ENCODE peak calls at places on chromosomes 1 and 21, in five cellular contexts. T, I, W, G and E are unnamed samples.

GRCh38 chr1:183968386-183968785 is 69.1 kb downstream of the COLGALT2 start:
- DNase-seq in I (no peak), G (no peak), W (no peak), T (no peak), E (no peak)

GRCh38 chr1:197170538-197170937 is 24.1 kb upstream of the ASPM start:
- DNase-seq in G (no peak), W (no peak), I (no peak), T (no peak), E (no peak)

GRCh38 chr1:86914998-86915736 is 732 bp downstream of the HS2ST1 start:
- DNase-seq in W (peak; percentile 20), G (peak; percentile 50), T (no peak), I (peak; percentile 29), E (peak; percentile 26)

GRCh38 chr21:45177039-45177438 is 102.7 kb downstream of the ADARB1 start:
- DNase-seq in T (no peak), G (no peak), W (no peak), I (no peak), E (no peak)

GRCh38 chr21:29221259-29221744 is 77.4 kb upstream of the BACH1 start:
- DNase-seq in I (no peak), G (no peak), T (no peak), W (no peak), E (no peak)

GRCh38 chr1:199121047-199121446 is 482.2 kb downstream of the PTPRC start:
- DNase-seq in W (no peak), I (no peak), G (no peak), T (no peak), E (no peak)

GRCh38 chr1:185672719-185673360 is 61.4 kb upstream of the HMCN1 start:
- DNase-seq in T (no peak), G (no peak), I (no peak), W (no peak), E (no peak)

GRCh38 chr21:15682182-15682895 is 47.4 kb upstream of the USP25 start:
- DNase-seq in T (no peak), G (no peak), W (peak; percentile 97), I (no peak), E (no peak)

GRCh38 chr1:31413405-31414005 is 492 bp downstream of the SERINC2 start:
- DNase-seq in W (no peak), G (peak; percentile 45), I (no peak), T (peak; percentile 84), E (no peak)

GRCh38 chr1:50508040-50508586 is 84.9 kb upstream of the DMRTA2 start:
- DNase-seq in I (no peak), G (no peak), T (no peak), W (peak; percentile 41), E (no peak)

GRCh38 chr1:20440785-20441200 is 45.2 kb downstream of the CAMK2N1 start:
- DNase-seq in I (no peak), W (no peak), T (no peak), G (peak; percentile 58), E (peak; percentile 27)

GRCh38 chr1:244970661-244971523 is 106.5 kb upstream of the HNRNPU start:
- DNase-seq in T (peak; percentile 82), I (peak; percentile 80), W (peak; percentile 86), G (peak; percentile 91), E (peak; percentile 97)

GRCh38 chr1:29454616-29455380 is 218.5 kb downstream of the PTPRU start:
- DNase-seq in W (no peak), I (no peak), G (no peak), T (no peak), E (no peak)

GRCh38 chr1:16978589-16979474 is 1.6 kb downstream of the MFAP2 start:
- DNase-seq in G (no peak), T (peak; percentile 57), I (no peak), W (no peak), E (no peak)

GRCh38 chr1:16088996-16089395 is 15.5 kb upstream of the FAM131C start:
- DNase-seq in I (no peak), G (no peak), W (no peak), T (no peak), E (no peak)

GRCh38 chr1:35560256-35561225 is 2.9 kb downstream of the NCDN start:
- DNase-seq in G (no peak), T (no peak), I (no peak), W (no peak), E (no peak)

GRCh38 chr1:149937779-149938178 is 1.1 kb upstream of the MTMR11 start:
- DNase-seq in G (no peak), W (no peak), T (no peak), I (no peak), E (no peak)

GRCh38 chr1:178134061-178134460 is 40.2 kb downstream of the RASAL2 start:
- DNase-seq in G (no peak), I (no peak), T (no peak), W (no peak), E (no peak)

GRCh38 chr1:37767488-37767887 is 2.6 kb upstream of the EPHA10 start:
- DNase-seq in I (no peak), G (no peak), W (no peak), T (no peak), E (no peak)

GRCh38 chr1:216600730-216601426 is 122.4 kb downstream of the ESRRG start:
- DNase-seq in W (no peak), T (peak; percentile 16), I (peak; percentile 74), G (peak; percentile 72), E (peak; percentile 84)

GRCh38 chr1:247286134-247286670 is 30.3 kb downstream of the VN1R5 start:
- DNase-seq in T (no peak), I (no peak), W (no peak), G (no peak), E (no peak)

GRCh38 chr1:207461649-207462048 is 7.5 kb downstream of the CR2 start:
- DNase-seq in I (no peak), T (no peak), G (no peak), W (no peak), E (no peak)

GRCh38 chr1:172837816-172838680 is 179.1 kb downstream of the FASLG start:
- DNase-seq in I (no peak), W (no peak), T (no peak), G (no peak), E (no peak)

GRCh38 chr1:55007626-55008025 is 8.9 kb downstream of the BSND start:
- DNase-seq in T (no peak), G (no peak), W (no peak), I (no peak), E (no peak)

GRCh38 chr1:202809597-202810159 is 1.1 kb upstream of the PCAT6 start:
- DNase-seq in G (no peak), I (no peak), W (no peak), T (no peak), E (no peak)

GRCh38 chr1:185645201-185645640 is 89.0 kb upstream of the HMCN1 start:
- DNase-seq in W (no peak), G (no peak), I (no peak), T (no peak), E (no peak)

GRCh38 chr1:233998926-233999325 is 94.5 kb downstream of the SLC35F3 start:
- DNase-seq in I (no peak), W (no peak), T (no peak), G (no peak), E (peak; percentile 12)